ENCODE peak calls at places on chromosomes 11 and 22, in five cellular contexts. E, O, F, C and U are unnamed samples.
A peak's percentile ranks its signal among the peaks of the same experiment; 100 is the strongest.

GRCh38 chr11:69298778-69299461 is 5.0 kb downstream of the MYEOV start:
- DNase-seq in E (no peak), C (no peak), F (no peak), O (peak; percentile 20), U (no peak)

GRCh38 chr22:45544588-45545170 is 42.0 kb downstream of the FBLN1 start:
- DNase-seq in E (no peak), F (no peak), C (no peak), O (no peak), U (no peak)

GRCh38 chr11:64118871-64119495 is 46.9 kb downstream of the MACROD1 start:
- DNase-seq in E (no peak), O (no peak), F (no peak), C (no peak), U (no peak)

GRCh38 chr22:23458663-23459541 is 121.2 kb downstream of the IGLL1 start:
- DNase-seq in F (peak; percentile 84), E (no peak), C (no peak), O (no peak), U (no peak)

GRCh38 chr22:20721409-20722218 is 52.3 kb upstream of the SERPIND1 start:
- DNase-seq in O (no peak), E (no peak), C (no peak), F (no peak), U (no peak)

GRCh38 chr22:20869234-20869633 is 10.4 kb downstream of the SNAP29 start:
- DNase-seq in O (no peak), E (no peak), F (no peak), C (no peak), U (no peak)

GRCh38 chr11:17779861-17780594 is 45.4 kb downstream of the KCNC1 start:
- DNase-seq in C (no peak), E (no peak), O (no peak), F (peak; percentile 81), U (no peak)

GRCh38 chr22:30742291-30743256 is 47.9 kb downstream of the OSBP2 start:
- DNase-seq in E (no peak), F (no peak), O (no peak), C (no peak), U (no peak)

GRCh38 chr11:125348704-125349635 is 147.1 kb downstream of the FEZ1 start:
- DNase-seq in O (peak; percentile 58), F (no peak), C (peak; percentile 75), E (peak; percentile 61), U (peak; percentile 73)

GRCh38 chr11:82864268-82864667 is 36.0 kb downstream of the PRCP start:
- DNase-seq in O (peak; percentile 64), F (peak; percentile 94), E (peak; percentile 33), C (peak; percentile 78), U (peak; percentile 28)

GRCh38 chr22:25777411-25777810 is 35.4 kb downstream of the MYO18B start:
- DNase-seq in F (no peak), E (no peak), O (no peak), C (peak; percentile 49), U (no peak)

GRCh38 chr22:11629661-11630385 is 3898.2 kb upstream of the OR11H1 start:
- DNase-seq in F (no peak), E (no peak), C (peak; percentile 52), O (no peak), U (peak; percentile 52)

GRCh38 chr11:75639752-75640151 is 29.1 kb downstream of the MAP6 start:
- DNase-seq in C (peak; percentile 78), E (peak; percentile 78), F (peak; percentile 89), O (no peak), U (no peak)

GRCh38 chr11:17570034-17570433 is 23.0 kb downstream of the OTOG start:
- DNase-seq in F (peak; percentile 43), E (no peak), C (no peak), O (no peak), U (no peak)

GRCh38 chr22:30283342-30283741 is 6.0 kb downstream of the CASTOR1 start:
- DNase-seq in O (no peak), E (no peak), F (no peak), C (no peak), U (no peak)

GRCh38 chr11:64359712-64360402 is 895 bp downstream of the RPS6KA4 start:
- DNase-seq in F (no peak), E (no peak), O (no peak), C (no peak), U (peak; percentile 77)

GRCh38 chr11:117273550-117274289 is 17.4 kb upstream of the BACE1-AS start:
- DNase-seq in O (peak; percentile 61), E (no peak), C (no peak), F (no peak), U (no peak)

GRCh38 chr22:35191412-35191811 is 65.9 kb upstream of the HMGXB4 start:
- DNase-seq in O (peak; percentile 27), C (no peak), E (no peak), F (no peak), U (no peak)

GRCh38 chr11:9273430-9274336 is 8.5 kb upstream of the DENND5A start:
- DNase-seq in E (no peak), O (no peak), C (no peak), F (no peak), U (no peak)

GRCh38 chr22:50182176-50183081 is 3.3 kb upstream of the TRABD start:
- DNase-seq in E (no peak), F (no peak), O (no peak), C (peak; percentile 48), U (no peak)

GRCh38 chr22:22098457-22099193 is 116.0 kb upstream of the TOP3B start:
- DNase-seq in F (no peak), O (no peak), E (no peak), C (no peak), U (no peak)

GRCh38 chr11:65557280-65558001 is 718 bp downstream of the LTBP3 start:
- DNase-seq in O (no peak), C (peak; percentile 61), F (no peak), E (no peak), U (no peak)

GRCh38 chr11:47797633-47798032 is 30.5 kb upstream of the FNBP4 start:
- DNase-seq in C (no peak), O (peak; percentile 36), F (no peak), E (no peak), U (no peak)

GRCh38 chr22:19805821-19806212 is 45.2 kb downstream of the TBX1 start:
- DNase-seq in E (no peak), F (peak; percentile 81), C (peak; percentile 36), O (peak; percentile 45), U (no peak)

GRCh38 chr11:66013762-66014100 is 1.9 kb downstream of the CST6 start:
- DNase-seq in C (no peak), F (no peak), O (no peak), E (no peak), U (no peak)

DNA sequence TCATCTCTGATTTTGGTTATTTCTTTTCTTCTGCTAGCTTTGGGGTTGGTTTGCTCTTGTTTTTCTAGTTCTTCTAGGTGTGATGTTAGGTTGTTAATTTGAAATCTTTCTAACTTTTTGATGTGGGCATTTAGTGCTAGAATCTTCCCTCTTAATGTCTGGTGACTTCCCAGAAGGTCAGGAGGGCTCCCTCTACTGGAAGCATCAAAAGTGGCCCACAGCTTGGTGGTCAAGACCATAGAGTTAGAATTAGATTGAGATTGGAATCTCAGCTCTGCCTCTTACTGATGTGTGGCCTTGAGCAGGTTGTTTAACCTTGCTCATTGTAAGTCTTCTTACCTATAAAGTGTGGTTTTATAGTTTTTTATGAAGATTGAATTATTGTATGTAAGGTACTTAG is 99.3 kb downstream of the FDX1 start:
- DNase-seq in C (no peak), F (no peak), E (no peak), O (no peak), U (no peak)
- TF ChIP-seq CTCF in C (peak; percentile 8), F (no peak), E (peak; percentile 46), O (no peak), U (no peak)

DNA sequence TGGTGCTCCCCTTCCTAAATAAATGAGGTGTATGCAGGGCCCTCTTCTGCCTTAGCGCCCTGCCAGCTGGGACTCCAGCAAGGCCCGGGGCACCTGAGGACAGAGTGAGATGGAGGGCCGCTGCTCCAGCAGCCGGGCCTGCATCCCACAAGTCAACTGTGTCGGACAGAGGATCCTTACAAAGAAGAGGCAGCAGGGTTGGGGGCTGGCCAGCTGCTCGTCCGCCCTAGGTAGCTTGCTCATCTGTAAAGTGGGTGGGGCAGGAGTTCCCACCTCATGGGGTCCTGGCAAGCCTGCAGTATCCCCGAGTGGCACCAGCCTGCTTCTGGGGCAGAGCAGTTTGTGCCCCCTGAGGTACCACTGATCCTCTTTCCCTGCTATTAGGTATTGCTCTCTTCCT is 7.6 kb downstream of the TMEM121B start:
- DNase-seq in C (no peak), O (no peak), F (no peak), E (no peak), U (no peak)
- TF ChIP-seq CTCF in C (no peak), O (no peak), F (no peak), E (no peak), U (no peak)

GRCh38 chr11:35486934-35487333 is 38.5 kb downstream of the PAMR1 start:
- DNase-seq in O (no peak), C (no peak), F (no peak), E (no peak), U (no peak)

GRCh38 chr11:35487532-35488078 is 37.8 kb downstream of the PAMR1 start:
- DNase-seq in O (no peak), C (no peak), F (no peak), E (peak; percentile 62), U (no peak)

GRCh38 chr11:35484435-35484834 is 41.0 kb downstream of the PAMR1 start:
- DNase-seq in C (no peak), F (no peak), E (no peak), O (peak; percentile 8), U (no peak)

GRCh38 chr11:35486446-35486845 is 39.0 kb downstream of the PAMR1 start:
- DNase-seq in C (no peak), E (no peak), O (no peak), F (no peak), U (no peak)

GRCh38 chr11:35485656-35486318 is 39.6 kb downstream of the PAMR1 start:
- DNase-seq in O (peak; percentile 70), E (peak; percentile 92), C (peak; percentile 76), F (peak; percentile 94), U (peak; percentile 74)
- TF ChIP-seq CTCF in O (peak; percentile 95), E (peak; percentile 88), C (peak; percentile 89), F (no peak), U (peak; percentile 94)

DNA sequence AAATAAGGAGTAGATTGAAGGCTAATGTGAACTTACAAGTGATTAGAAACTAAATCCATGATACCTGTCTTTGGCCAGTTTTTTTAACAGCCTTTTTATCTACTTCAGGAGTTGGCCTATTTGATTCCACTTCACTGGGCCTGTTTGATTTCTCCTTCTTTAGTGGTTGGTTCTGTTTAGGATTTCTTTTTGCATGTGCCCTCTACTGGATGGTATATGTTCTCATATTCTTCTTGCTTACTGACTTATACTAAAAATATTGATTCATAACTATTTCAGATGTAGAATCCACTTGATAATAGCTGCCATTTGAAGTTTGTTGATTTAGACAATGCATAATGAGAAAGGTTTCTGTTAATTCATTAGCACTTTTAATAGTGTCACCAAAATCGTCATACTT is 53.9 kb downstream of the USP47 start:
- DNase-seq in C (no peak), F (no peak), O (no peak), E (no peak), U (no peak)
- TF ChIP-seq CTCF in C (no peak), F (no peak), O (peak; percentile 8), E (peak; percentile 15), U (no peak)